ENCODE peak calls at places on chromosomes 11 and 22, in ten cellular contexts. S is neuronal stem cell, B is SJSA1, U is tibial nerve, W is body of pancreas, Z is upper lobe of right lung, C is esophagus squamous epithelium, M is heart right ventricle, P is heart left ventricle, V is endothelial cell of umbilical vein. K is an unnamed sample. For H3K4me1, the result is how much of the 10 kb centered on the place peaks cover.

GRCh38 chr11:117419136-117419914 is 91.7 kb downstream of the CEP164 start:
- DNase-seq in S (no peak), B (no peak), U (no peak), W (no peak), Z (peak), C (no peak), M (no peak), P (no peak), V (no peak), K (no peak)

GRCh38 chr11:64767344-64768299 is 7.8 kb upstream of the PYGM start:
- DNase-seq in S (peak), B (peak), U (peak), W (peak), Z (peak), C (no peak), M (no peak), P (peak), V (peak), K (peak)

GRCh38 chr11:113082501-113082900 is 121.3 kb downstream of the NCAM1 start:
- DNase-seq in S (no peak), B (no peak), U (no peak), W (no peak), Z (no peak), C (no peak), M (no peak), P (no peak), V (no peak), K (no peak)

GRCh38 chr11:118870396-118871343 is 13.0 kb upstream of the CXCR5 start:
- DNase-seq in S (no peak), B (no peak), U (peak), W (no peak), Z (peak), C (no peak), M (peak), P (no peak), V (no peak), K (peak)

GRCh38 chr11:63518548-63518947 is 12.7 kb downstream of the LGALS12 start:
- DNase-seq in S (no peak), B (peak), U (no peak), W (no peak), Z (no peak), C (no peak), M (no peak), P (no peak), V (no peak), K (peak)

GRCh38 chr11:14242733-14243132 is 116.2 kb downstream of the RRAS2 start:
- DNase-seq in S (no peak), B (no peak), U (no peak), W (no peak), Z (no peak), C (no peak), M (no peak), P (no peak), V (no peak), K (no peak)

GRCh38 chr11:69864589-69864929 is 45.3 kb upstream of the FGF3 start:
- DNase-seq in S (no peak), B (no peak), U (no peak), W (no peak), Z (peak), C (no peak), M (no peak), P (no peak), V (no peak), K (no peak)

GRCh38 chr11:10387209-10388083 is 67.6 kb upstream of the AMPD3 start:
- DNase-seq in S (no peak), B (no peak), U (peak), W (peak), Z (no peak), C (no peak), M (peak), P (peak), V (peak), K (peak)

GRCh38 chr11:17653606-17654005 is 65.8 kb upstream of the MYOD1 start:
- DNase-seq in S (no peak), B (no peak), U (no peak), W (no peak), Z (no peak), C (no peak), M (no peak), P (no peak), V (no peak), K (no peak)

GRCh38 chr11:119483341-119483880 is 60.4 kb upstream of the THY1 start:
- DNase-seq in S (no peak), B (peak), U (no peak), W (no peak), Z (no peak), C (no peak), M (no peak), P (peak), V (no peak), K (no peak)

GRCh38 chr11:110764485-110764884 is 52.2 kb upstream of the ARHGAP20 start:
- DNase-seq in S (no peak), B (no peak), U (no peak), W (no peak), Z (no peak), C (no peak), M (no peak), P (no peak), V (no peak), K (no peak)

GRCh38 chr11:64150481-64151239 is 15.3 kb downstream of the MACROD1 start:
- DNase-seq in S (no peak), B (no peak), U (no peak), W (peak), Z (no peak), C (no peak), M (peak), P (peak), V (no peak), K (no peak)

GRCh38 chr11:29300441-29300840 is 716.4 kb downstream of the KCNA4 start:
- DNase-seq in S (no peak), B (no peak), U (no peak), W (no peak), Z (no peak), C (no peak), M (no peak), P (no peak), V (peak), K (peak)

GRCh38 chr11:2097356-2097997 is 41.7 kb downstream of the IGF2 start:
- DNase-seq in S (peak), B (peak), U (peak), W (peak), Z (peak), C (no peak), M (peak), P (peak), V (peak), K (peak)

GRCh38 chr11:97621282-97621681 is 1231.5 kb downstream of the JRKL start:
- DNase-seq in S (no peak), B (no peak), U (no peak), W (no peak), Z (no peak), C (no peak), M (no peak), P (no peak), V (no peak), K (no peak)

GRCh38 chr11:41273908-41274307 is 185.5 kb downstream of the LRRC4C start:
- DNase-seq in S (no peak), B (no peak), U (no peak), W (no peak), Z (no peak), C (no peak), M (no peak), P (no peak), V (no peak), K (no peak)

GRCh38 chr11:253160-253885 is 16.5 kb downstream of the PSMD13 start:
- DNase-seq in S (no peak), B (no peak), U (no peak), W (no peak), Z (no peak), C (no peak), M (no peak), P (no peak), V (no peak), K (no peak)

GRCh38 chr22:27996981-27997380 is 77.9 kb upstream of the PITPNB start:
- DNase-seq in S (no peak), B (no peak), U (no peak), W (no peak), Z (peak), C (no peak), M (no peak), P (no peak), V (no peak), K (no peak)

GRCh38 chr11:66277475-66278391 is at the start of gene CNIH2:
- DNase-seq in S (no peak), B (no peak), U (no peak), W (no peak), Z (no peak), C (no peak), M (peak), P (no peak), V (no peak), K (no peak)

GRCh38 chr11:119594639-119595249 is 134.3 kb downstream of the NECTIN1 start:
- DNase-seq in S (no peak), B (peak), U (no peak), W (peak), Z (no peak), C (no peak), M (no peak), P (no peak), V (peak), K (peak)

GRCh38 chr22:50694766-50695420 is 22.3 kb downstream of the SHANK3 start:
- DNase-seq in S (no peak), B (no peak), U (no peak), W (no peak), Z (peak), C (no peak), M (peak), P (no peak), V (no peak), K (no peak)

GRCh38 chr11:92978226-92979111 is 9.0 kb downstream of the MTNR1B start:
- DNase-seq in S (no peak), B (no peak), U (no peak), W (no peak), Z (no peak), C (no peak), M (peak), P (no peak), V (no peak), K (peak)

GRCh38 chr11:35618497-35619029 is 303 bp downstream of the FJX1 start:
- DNase-seq in S (peak), B (peak), U (no peak), W (peak), Z (peak), C (no peak), M (peak), P (peak), V (no peak), K (peak)

GRCh38 chr11:60372767-60373166 is 5.6 kb upstream of the MS4A7 start:
- DNase-seq in S (no peak), B (no peak), U (no peak), W (no peak), Z (no peak), C (no peak), M (no peak), P (no peak), V (no peak), K (no peak)

GRCh38 chr11:67266424-67267187 is at the start of gene GRK2:
- DNase-seq in S (no peak), B (no peak), U (no peak), W (peak), Z (peak), C (no peak), M (peak), P (no peak), V (no peak), K (peak)

GRCh38 chr11:14612624-14613023 is 31.0 kb upstream of the PDE3B start:
- DNase-seq in S (no peak), B (no peak), U (no peak), W (peak), Z (no peak), C (no peak), M (no peak), P (no peak), V (no peak), K (no peak)

GRCh38 chr11:64285885-64286800 is 495 bp downstream of the GPR137 start:
- DNase-seq in S (no peak), B (no peak), U (no peak), W (peak), Z (no peak), C (no peak), M (no peak), P (no peak), V (no peak), K (no peak)

GRCh38 chr22:41354979-41355378 is 26.8 kb upstream of the TEF start:
- DNase-seq in S (no peak), B (no peak), U (no peak), W (no peak), Z (no peak), C (no peak), M (no peak), P (no peak), V (no peak), K (no peak)

GRCh38 chr11:112163875-112164521 is at the start of gene IL18:
- DNase-seq in S (no peak), B (no peak), U (peak), W (peak), Z (peak), C (no peak), M (peak), P (no peak), V (no peak), K (no peak)

GRCh38 chr11:34897171-34897870 is 18.9 kb downstream of the APIP start:
- DNase-seq in S (no peak), B (no peak), U (no peak), W (no peak), Z (no peak), C (no peak), M (no peak), P (no peak), V (no peak), K (no peak)

GRCh38 chr11:79963886-79964660 is 523.2 kb upstream of the TENM4 start:
- DNase-seq in S (peak), B (no peak), U (no peak), W (no peak), Z (no peak), C (no peak), M (no peak), P (no peak), V (no peak), K (no peak)

DNA sequence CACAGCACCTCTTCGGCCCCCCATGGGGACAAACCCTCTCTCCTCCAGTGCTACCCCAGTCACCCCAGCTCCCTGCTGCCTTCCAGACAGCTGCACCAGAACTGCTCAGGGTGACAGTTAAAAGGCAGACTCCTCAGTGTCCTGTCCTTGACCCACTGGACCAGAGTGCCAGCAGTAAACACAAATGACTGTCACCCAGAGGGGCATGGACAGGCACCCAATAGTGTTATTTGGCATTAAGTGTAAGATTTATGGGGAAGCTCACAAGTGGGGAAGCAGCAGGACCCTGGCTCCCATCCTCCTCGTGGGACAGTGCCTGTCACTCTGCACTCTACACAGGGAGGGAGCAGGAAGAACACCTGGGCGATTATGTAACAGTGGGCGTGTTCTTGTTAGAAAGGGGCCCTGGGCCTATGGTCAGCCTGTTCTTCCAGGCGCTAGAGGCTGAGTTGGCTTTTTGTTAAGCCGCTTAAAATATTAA is 5.0 kb downstream of the RPS19BP1 start:
- DNase-seq in S (no peak), B (no peak), U (no peak), W (peak), Z (no peak), C (no peak), M (no peak), P (no peak), V (no peak), K (no peak)
- H3K4me1 ChIP-seq in S (under half), B (under half), U (under half), W (half or more), Z (half or more), C (half or more), M (half or more), P (under half), V (under half), K (under half)

DNA sequence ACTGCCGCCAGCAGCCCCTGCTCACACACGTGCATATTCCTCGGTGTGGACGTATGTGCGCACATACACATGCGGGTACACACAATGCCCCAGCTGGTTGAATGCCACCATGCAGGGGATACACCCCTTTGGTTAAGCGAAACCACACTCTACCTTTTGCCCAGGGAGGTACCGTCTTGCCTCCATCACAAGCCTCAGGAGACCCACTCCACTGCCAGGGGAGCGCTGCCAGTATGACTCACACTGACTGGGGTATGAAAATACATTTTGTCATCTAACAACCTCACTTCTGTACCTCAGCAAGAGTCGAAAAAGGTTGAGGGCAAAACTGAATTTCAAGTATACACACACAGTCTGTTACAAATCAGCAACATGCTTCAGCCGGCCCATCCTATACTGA is 39.4 kb downstream of the TMEM45B start:
- DNase-seq in S (no peak), B (no peak), U (no peak), W (no peak), Z (no peak), C (no peak), M (no peak), P (no peak), V (no peak), K (no peak)
- H3K4me1 ChIP-seq in S (under half), B (under half), U (under half), W (under half), Z (under half), C (under half), M (under half), P (under half), V (under half), K (under half)

GRCh38 chr11:61976813-61977475 is 9.5 kb upstream of the FTH1 start:
- DNase-seq in S (no peak), B (no peak), U (no peak), W (no peak), Z (peak), C (no peak), M (no peak), P (no peak), V (no peak), K (no peak)

GRCh38 chr11:61976420-61976800 is 9.0 kb upstream of the FTH1 start:
- DNase-seq in S (no peak), B (no peak), U (no peak), W (no peak), Z (no peak), C (no peak), M (no peak), P (no peak), V (no peak), K (no peak)

GRCh38 chr11:61983419-61983818 is 16.0 kb upstream of the FTH1 start:
- DNase-seq in S (no peak), B (no peak), U (no peak), W (peak), Z (peak), C (no peak), M (no peak), P (no peak), V (no peak), K (no peak)

GRCh38 chr11:61978703-61979661 is 11.5 kb upstream of the FTH1 start:
- DNase-seq in S (no peak), B (no peak), U (no peak), W (no peak), Z (peak), C (no peak), M (no peak), P (no peak), V (peak), K (peak)

GRCh38 chr11:61980783-61981541 is 13.5 kb upstream of the FTH1 start:
- DNase-seq in S (no peak), B (peak), U (no peak), W (no peak), Z (peak), C (no peak), M (no peak), P (no peak), V (no peak), K (no peak)
- H3K4me1 ChIP-seq in S (under half), B (under half), U (under half), W (half or more), Z (under half), C (under half), M (under half), P (under half), V (under half), K (under half)

DNA sequence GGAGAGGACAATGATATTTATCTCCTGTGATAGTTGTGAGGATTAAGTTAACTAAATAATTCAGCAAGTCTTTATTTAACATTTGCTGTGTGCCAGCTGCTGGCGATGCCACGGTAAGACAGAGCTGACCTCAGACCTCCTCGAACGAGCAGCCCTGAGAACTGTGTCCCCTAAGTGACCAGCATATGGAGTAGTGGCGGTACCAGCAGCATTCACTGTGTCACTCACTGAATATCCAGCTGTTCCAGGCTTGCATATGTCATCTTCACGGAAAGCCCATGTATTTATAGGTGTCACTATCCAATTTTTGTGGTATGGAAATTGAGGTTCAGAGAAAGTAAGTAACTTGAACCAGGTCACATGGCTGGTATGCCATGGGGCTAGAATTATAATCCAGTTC is 49.6 kb upstream of the MYO18B start:
- DNase-seq in S (no peak), B (no peak), U (no peak), W (no peak), Z (no peak), C (no peak), M (no peak), P (no peak), V (no peak), K (no peak)
- H3K4me1 ChIP-seq in S (under half), B (under half), U (under half), W (under half), Z (under half), C (under half), M (under half), P (under half), V (under half), K (under half)

DNA sequence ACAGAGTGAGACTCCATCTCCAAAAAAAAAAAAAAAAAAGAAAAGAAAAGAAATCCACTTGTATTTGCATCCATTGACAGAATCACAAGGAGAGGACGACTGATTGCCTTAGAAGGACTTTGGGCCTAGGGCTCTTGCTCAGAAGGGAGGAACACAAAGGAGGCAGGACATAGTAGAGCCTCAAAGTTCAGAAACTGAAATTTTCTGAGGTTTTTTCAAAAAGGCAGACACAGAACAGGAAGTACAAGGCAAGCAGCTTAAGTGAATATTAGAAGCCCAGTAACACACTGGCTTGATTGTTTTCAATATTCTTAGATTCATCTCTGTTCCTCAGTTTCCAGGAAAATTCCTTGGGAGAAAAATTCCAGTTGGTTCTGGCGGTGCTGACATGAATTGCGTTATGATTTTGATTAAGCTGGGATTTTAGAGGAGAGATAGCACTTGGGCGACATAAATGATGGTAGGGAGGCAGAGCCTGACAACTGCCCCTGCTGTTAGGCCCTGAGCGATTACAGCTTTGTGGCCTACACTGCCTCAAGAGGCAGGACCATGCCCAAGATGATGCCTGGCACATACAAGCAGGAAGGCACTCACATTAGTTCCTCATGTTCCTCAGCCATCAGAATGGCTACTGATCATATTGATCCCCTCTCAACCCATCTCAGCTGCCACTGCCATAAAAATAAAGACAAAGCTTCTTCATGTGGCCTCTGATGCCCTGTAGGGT is 15.3 kb downstream of the CLPB start:
- DNase-seq in S (no peak), B (no peak), U (no peak), W (no peak), Z (no peak), C (no peak), M (no peak), P (no peak), V (no peak), K (no peak)
- H3K4me1 ChIP-seq in S (under half), B (under half), U (under half), W (under half), Z (under half), C (under half), M (under half), P (under half), V (under half), K (under half)

DNA sequence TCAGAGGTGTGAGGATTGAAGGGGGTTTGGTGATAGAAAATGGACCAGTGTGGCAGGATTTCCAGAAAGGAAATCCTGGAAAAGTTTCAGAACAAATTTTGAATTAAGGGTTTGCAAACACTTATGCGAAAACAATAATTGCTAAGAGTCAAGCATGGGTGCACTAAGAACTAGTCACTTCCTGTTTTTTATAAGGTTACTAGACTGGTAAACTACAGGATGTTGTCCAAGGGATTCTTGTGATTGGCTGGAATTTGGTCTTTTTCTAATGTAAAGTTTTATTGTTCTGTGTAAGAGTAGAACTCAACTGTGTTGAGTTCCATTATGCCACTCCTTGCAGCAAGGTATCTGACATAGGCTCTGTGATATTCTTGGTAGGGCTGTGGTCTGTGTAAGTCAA is 54.1 kb downstream of the LIF start:
- DNase-seq in S (no peak), B (no peak), U (no peak), W (no peak), Z (no peak), C (no peak), M (no peak), P (no peak), V (peak), K (no peak)
- H3K4me1 ChIP-seq in S (under half), B (half or more), U (under half), W (under half), Z (under half), C (under half), M (half or more), P (under half), V (under half), K (under half)

GRCh38 chr11:27392715-27393114 is 29.7 kb upstream of the CCDC34 start:
- DNase-seq in S (peak), B (no peak), U (no peak), W (no peak), Z (no peak), C (no peak), M (no peak), P (no peak), V (peak), K (peak)
- H3K4me1 ChIP-seq in S (under half), B (half or more), U (under half), W (half or more), Z (under half), C (under half), M (under half), P (under half), V (under half), K (under half)

K was measured in fibroblast of lung.